ENCODE peak calls at places on chromosomes 11 and 22, in seven cellular contexts. T is A549; N is naive thymus-derived CD4-positive, alpha-beta T cell; Q is body of pancreas; E is PC-3; M is MM.1S; V is cardiac muscle cell. A is an unnamed sample. For H3K4me1 and H3K9me3, the result is how much of the 10 kb centered on the place peaks cover.

GRCh38 chr11:72896431-72896830 is 82.2 kb downstream of the ATG16L2 start:
- DNase-seq in N (no peak), T (no peak), M (no peak), E (no peak), V (no peak), Q (no peak), A (no peak)

GRCh38 chr22:42170946-42171345 is 40.3 kb upstream of the CYP2D6 start:
- DNase-seq in E (no peak), N (no peak), M (no peak), Q (no peak), T (no peak), V (no peak), A (no peak)

GRCh38 chr11:63212742-63213141 is 30.7 kb downstream of the SLC22A25 start:
- DNase-seq in E (peak), M (peak), T (peak), Q (peak), V (peak), N (peak), A (peak)

GRCh38 chr22:33850227-33850626 is 70.0 kb downstream of the LARGE1 start:
- DNase-seq in E (no peak), N (no peak), V (no peak), Q (no peak), T (no peak), M (no peak), A (no peak)

GRCh38 chr11:58926251-58926650 is 13.0 kb upstream of the GLYATL1 start:
- DNase-seq in Q (no peak), T (no peak), M (no peak), E (peak), N (no peak), V (no peak), A (no peak)

GRCh38 chr22:17954860-17955587 is 69.3 kb downstream of the MICAL3 start:
- DNase-seq in Q (no peak), V (no peak), T (no peak), M (no peak), N (no peak), E (no peak), A (no peak)

GRCh38 chr11:2143652-2144548 is 4.7 kb upstream of the IGF2 start:
- DNase-seq in E (peak), N (no peak), V (peak), M (no peak), T (no peak), Q (no peak), A (no peak)

GRCh38 chr11:94507485-94507884 is 4.8 kb upstream of the C11orf97 start:
- DNase-seq in E (peak), T (no peak), N (no peak), V (no peak), Q (no peak), M (no peak), A (no peak)

GRCh38 chr11:45556851-45557707 is 108.3 kb downstream of the CHST1 start:
- DNase-seq in V (no peak), M (no peak), E (peak), N (no peak), T (no peak), Q (no peak), A (no peak)

GRCh38 chr22:19805821-19806212 is 45.2 kb downstream of the TBX1 start:
- DNase-seq in T (no peak), N (no peak), Q (no peak), V (no peak), E (peak), M (no peak), A (no peak)

GRCh38 chr11:134800826-134801225 is 388.8 kb upstream of the B3GAT1 start:
- DNase-seq in Q (no peak), V (no peak), N (no peak), E (no peak), M (no peak), T (no peak), A (no peak)

GRCh38 chr22:24170189-24170588 is 11.1 kb upstream of the SUSD2 start:
- DNase-seq in V (no peak), M (no peak), Q (peak), T (no peak), E (no peak), N (no peak), A (no peak)

GRCh38 chr11:101441747-101442146 is 142.1 kb downstream of the TRPC6 start:
- DNase-seq in T (no peak), V (no peak), N (no peak), M (no peak), E (peak), Q (peak), A (no peak)

GRCh38 chr22:43829904-43830851 is 18.1 kb upstream of the EFCAB6 start:
- DNase-seq in T (no peak), N (no peak), Q (no peak), M (no peak), E (no peak), V (no peak), A (no peak)

GRCh38 chr22:43830931-43831560 is 18.9 kb upstream of the EFCAB6 start:
- DNase-seq in E (no peak), T (no peak), Q (no peak), M (no peak), N (no peak), V (no peak), A (no peak)

GRCh38 chr22:43828711-43829447 is 16.8 kb upstream of the EFCAB6 start:
- DNase-seq in T (no peak), V (peak), Q (peak), M (no peak), N (no peak), E (no peak), A (no peak)

GRCh38 chr22:43827926-43828710 is 16.0 kb upstream of the EFCAB6 start:
- DNase-seq in Q (no peak), E (no peak), V (no peak), T (no peak), N (no peak), M (no peak), A (no peak)

GRCh38 chr22:43829448-43829821 is 17.3 kb upstream of the EFCAB6 start:
- DNase-seq in Q (no peak), T (no peak), N (no peak), E (no peak), V (no peak), M (no peak), A (no peak)
- H3K4me1 ChIP-seq in Q (under half), T (under half), N (under half), E (under half), V (under half), M (under half), A (under half)

DNA sequence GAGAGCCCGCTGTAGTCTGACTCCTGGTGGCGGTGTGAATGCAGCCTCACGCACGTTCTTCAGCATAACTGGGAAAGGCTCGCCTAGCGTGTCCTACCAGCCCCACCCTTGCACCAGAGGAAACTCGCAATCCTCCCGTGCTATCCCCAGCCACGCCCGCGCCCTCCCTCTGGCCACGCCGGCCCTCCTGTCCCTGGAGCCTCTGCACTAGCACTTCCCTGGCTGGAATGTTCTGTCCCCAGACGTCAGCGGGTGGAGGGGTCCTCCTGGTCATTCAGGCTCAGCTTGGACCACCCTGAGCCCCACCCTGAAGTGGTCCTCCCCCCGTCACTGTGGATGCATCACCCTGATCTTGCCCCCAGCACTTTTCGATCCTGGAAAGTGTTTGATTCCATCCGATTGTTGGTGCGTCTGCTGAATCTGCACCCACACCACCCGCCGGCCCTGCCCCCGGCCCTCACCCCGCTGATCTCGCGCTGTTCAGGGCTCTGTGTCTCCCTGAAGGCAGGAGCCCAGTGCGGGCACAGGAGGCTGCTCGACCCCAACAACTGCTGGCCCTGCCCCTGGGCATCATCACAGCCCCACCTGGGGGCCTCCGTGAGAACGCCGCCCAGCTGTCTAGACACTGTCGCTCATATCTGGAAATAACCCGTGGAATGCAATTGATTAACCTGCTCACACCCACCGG is 437.0 kb downstream of the TBC1D22A start:
- DNase-seq in V (no peak), N (no peak), T (no peak), M (no peak), Q (no peak), E (no peak), A (no peak)
- H3K9me3 ChIP-seq in V (under half), N (under half), T (under half), M (under half), Q (under half), E (under half), A (under half)

GRCh38 chr11:69934861-69935494 is 115.8 kb upstream of the FGF3 start:
- DNase-seq in M (no peak), T (peak), N (no peak), Q (no peak), V (no peak), E (peak), A (no peak)
- H3K4me1 ChIP-seq in M (under half), T (under half), N (under half), Q (under half), V (under half), E (under half), A (under half)

GRCh38 chr22:48440176-48440575 is 1387.5 kb downstream of the BRD1 start:
- DNase-seq in N (no peak), M (no peak), Q (no peak), T (no peak), E (no peak), V (no peak), A (no peak)
- H3K9me3 ChIP-seq in N (under half), M (under half), Q (under half), T (under half), E (under half), V (under half), A (under half)

GRCh38 chr11:13013054-13013488 is 4.0 kb downstream of the RASSF10 start:
- DNase-seq in Q (no peak), V (peak), M (no peak), N (no peak), E (no peak), T (no peak), A (no peak)
- H3K4me1 ChIP-seq in Q (half or more), V (under half), M (under half), N (under half), E (under half), T (half or more), A (under half)

GRCh38 chr22:47450876-47451475 is 688.5 kb downstream of the TBC1D22A start:
- DNase-seq in V (no peak), Q (no peak), M (no peak), E (no peak), T (no peak), N (no peak), A (no peak)

GRCh38 chr22:47448231-47449035 is 686.0 kb downstream of the TBC1D22A start:
- DNase-seq in E (no peak), V (no peak), T (no peak), N (no peak), M (no peak), Q (no peak), A (no peak)

GRCh38 chr22:47449508-47450270 is 687.2 kb downstream of the TBC1D22A start:
- DNase-seq in T (no peak), M (no peak), V (no peak), Q (no peak), E (no peak), N (no peak), A (no peak)

GRCh38 chr22:47453049-47453448 is 690.6 kb downstream of the TBC1D22A start:
- DNase-seq in Q (no peak), T (no peak), V (no peak), N (no peak), M (no peak), E (no peak), A (no peak)

GRCh38 chr22:47452184-47452583 is 689.7 kb downstream of the TBC1D22A start:
- DNase-seq in V (no peak), Q (no peak), T (peak), N (no peak), M (no peak), E (peak), A (no peak)
- H3K9me3 ChIP-seq in V (under half), Q (under half), T (under half), N (under half), M (under half), E (under half), A (under half)

GRCh38 chr22:25405854-25406509 is 158.5 kb upstream of the GRK3 start:
- DNase-seq in N (no peak), T (no peak), M (no peak), V (no peak), Q (no peak), E (no peak), A (no peak)
- H3K4me1 ChIP-seq in N (under half), T (under half), M (under half), V (under half), Q (under half), E (under half), A (under half)

GRCh38 chr11:82092904-82093303 is 640.8 kb downstream of the FAM181B start:
- DNase-seq in E (no peak), T (no peak), N (no peak), M (no peak), V (no peak), Q (no peak), A (no peak)

GRCh38 chr11:82085493-82085892 is 648.2 kb downstream of the FAM181B start:
- DNase-seq in Q (no peak), V (no peak), M (no peak), N (no peak), T (no peak), E (no peak), A (no peak)

GRCh38 chr11:82089426-82089825 is 644.2 kb downstream of the FAM181B start:
- DNase-seq in V (no peak), T (no peak), N (no peak), Q (no peak), M (no peak), E (no peak), A (no peak)
- H3K9me3 ChIP-seq in V (under half), T (under half), N (under half), Q (under half), M (under half), E (under half), A (under half)

GRCh38 chr11:6608726-6609501 is 3.1 kb downstream of the TAF10 start:
- DNase-seq in V (no peak), M (no peak), T (no peak), Q (no peak), N (no peak), E (no peak), A (no peak)
- H3K4me1 ChIP-seq in V (under half), M (under half), T (under half), Q (half or more), N (under half), E (under half), A (half or more)

DNA sequence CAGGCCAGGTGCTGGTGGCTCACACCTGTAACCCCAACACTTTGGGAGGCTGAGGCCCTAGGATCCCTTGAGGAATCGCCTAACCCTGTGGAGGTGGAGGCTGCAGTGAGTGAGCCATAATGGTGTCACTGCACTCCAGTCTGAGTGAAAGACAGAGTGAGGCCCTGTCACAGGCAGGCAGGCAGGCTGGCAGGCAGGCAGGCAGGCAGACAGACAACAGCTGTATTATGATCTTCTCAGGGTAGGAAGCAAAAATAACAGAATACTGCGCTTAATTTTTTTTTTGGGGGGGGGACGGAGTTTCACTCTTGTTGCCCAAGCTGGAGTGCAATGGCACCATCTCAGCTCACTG is 3901.6 kb upstream of the OR11H1 start:
- DNase-seq in N (no peak), E (no peak), T (no peak), V (no peak), M (no peak), Q (no peak), A (no peak)
- H3K9me3 ChIP-seq in N (under half), E (under half), T (under half), V (under half), M (under half), Q (under half), A (under half)